ENCODE peak calls at places on chromosomes 4 and X, in four cellular contexts. S is K562, K is HL-60, V is GM12878. F is an unnamed sample.

GRCh38 chrX:11257711-11258110 is 35.5 kb upstream of the AMELX start:
- DNase-seq in V (no peak), S (no peak), K (no peak), F (no peak)

GRCh38 chr4:4696521-4696920 is 154.7 kb upstream of the STX18 start:
- DNase-seq in V (no peak), S (no peak), K (no peak), F (no peak)

GRCh38 chr4:126678608-126679007 is 954.1 kb upstream of the INTU start:
- DNase-seq in V (no peak), K (no peak), S (no peak), F (no peak)

GRCh38 chr4:69833251-69833650 is 26.7 kb downstream of the SULT1E1 start:
- DNase-seq in S (no peak), V (no peak), K (no peak), F (no peak)

GRCh38 chr4:176150704-176151103 is 44.7 kb downstream of the SPATA4 start:
- DNase-seq in K (no peak), V (no peak), S (no peak), F (no peak)

GRCh38 chrX:31329298-31329697 is 257.5 kb upstream of the FTHL17 start:
- DNase-seq in K (no peak), S (no peak), V (no peak), F (no peak)

GRCh38 chr4:14564281-14564680 is 438.0 kb upstream of the CPEB2 start:
- DNase-seq in V (no peak), K (no peak), S (no peak), F (no peak)

GRCh38 chr4:55038176-55038890 is 87.1 kb downstream of the KDR start:
- DNase-seq in V (no peak), S (no peak), K (no peak), F (no peak)

GRCh38 chrX:51461053-51462050 is 35.0 kb downstream of the NUDT11 start:
- DNase-seq in K (no peak), S (peak), V (no peak), F (no peak)

GRCh38 chr4:185730849-185731608 is 81.0 kb downstream of the SORBS2 start:
- DNase-seq in V (no peak), K (no peak), S (no peak), F (no peak)

GRCh38 chr4:102684605-102685052 is 76.1 kb downstream of the MANBA start:
- DNase-seq in S (no peak), K (no peak), V (peak), F (no peak)

GRCh38 chrX:53445977-53446376 is 11.8 kb upstream of the HSD17B10 start:
- DNase-seq in V (no peak), K (no peak), S (peak), F (no peak)

GRCh38 chrX:119094819-119095218 is 22.0 kb downstream of the CT47C1 start:
- DNase-seq in V (no peak), K (no peak), S (no peak), F (no peak)

GRCh38 chr4:155207534-155208257 is 740 bp upstream of the NPY2R start:
- DNase-seq in K (no peak), V (no peak), S (no peak), F (no peak)

GRCh38 chrX:1239681-1240142 is 27.3 kb upstream of the CRLF2 start:
- DNase-seq in S (no peak), V (peak), K (peak), F (peak)

GRCh38 chr4:155777971-155778710 is 19.3 kb downstream of the GUCY1B1 start:
- DNase-seq in V (no peak), S (no peak), K (no peak), F (no peak)

GRCh38 chr4:56505269-56506109 is at the start of gene ARL9:
- DNase-seq in K (no peak), V (no peak), S (no peak), F (peak)

GRCh38 chrX:67543818-67544217 is at the start of gene AR:
- DNase-seq in V (no peak), K (no peak), S (no peak), F (no peak)

GRCh38 chr4:63169836-63170235 is 1239.4 kb downstream of the TECRL start:
- DNase-seq in V (no peak), S (no peak), K (no peak), F (no peak)

GRCh38 chr4:145011636-145012035 is 86.4 kb downstream of the ANAPC10 start:
- DNase-seq in S (no peak), V (no peak), K (no peak), F (no peak)

GRCh38 chr4:73259552-73260140 is 1.0 kb upstream of the ANKRD17 start:
- DNase-seq in K (no peak), S (no peak), V (no peak), F (no peak)
- TF ChIP-seq POLR2AphosphoS5 in K (no peak), S (no peak), V (no peak), F (no peak)

DNA sequence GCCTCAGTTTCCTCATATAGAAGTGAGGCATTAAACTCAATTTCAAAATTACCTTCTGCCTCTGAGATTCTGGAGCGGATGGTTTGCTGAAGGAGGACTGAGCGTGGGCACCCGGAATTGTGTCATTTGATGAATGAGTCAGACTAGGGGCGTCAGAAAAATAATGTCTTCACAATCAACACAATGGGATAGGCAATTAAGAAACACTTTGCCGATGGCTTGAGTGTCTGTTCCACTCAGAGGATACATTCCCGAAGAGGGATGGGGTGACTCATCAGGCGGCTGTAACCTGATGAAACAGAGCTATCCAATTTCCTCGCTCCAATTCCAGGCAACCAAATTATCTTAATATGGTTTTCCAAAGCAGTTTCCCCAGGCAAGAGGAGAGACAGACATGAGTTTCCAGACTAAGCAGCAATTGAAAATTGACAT is 1.2 kb upstream of the CHRNA9 start:
- DNase-seq in K (no peak), S (no peak), V (no peak), F (no peak)
- TF ChIP-seq SPI1 in K (no peak), S (no peak), V (no peak), F (no peak)

GRCh38 chrX:33194876-33195433 is 16.4 kb downstream of the DMD start:
- DNase-seq in S (no peak), K (no peak), V (no peak), F (no peak)
- TF ChIP-seq POLR2AphosphoS5 in S (no peak), K (no peak), V (no peak), F (no peak)

GRCh38 chrX:106905064-106905708 is 2.0 kb upstream of the RIPPLY1 start:
- DNase-seq in S (no peak), K (no peak), V (no peak), F (no peak)

GRCh38 chrX:106901781-106902219 is 1.3 kb downstream of the RIPPLY1 start:
- DNase-seq in V (no peak), S (no peak), K (no peak), F (no peak)

GRCh38 chrX:106903856-106904528 is 851 bp upstream of the RIPPLY1 start:
- DNase-seq in S (no peak), K (no peak), V (no peak), F (no peak)

GRCh38 chrX:106902684-106903083 is 457 bp downstream of the RIPPLY1 start:
- DNase-seq in V (no peak), S (no peak), K (no peak), F (no peak)

DNA sequence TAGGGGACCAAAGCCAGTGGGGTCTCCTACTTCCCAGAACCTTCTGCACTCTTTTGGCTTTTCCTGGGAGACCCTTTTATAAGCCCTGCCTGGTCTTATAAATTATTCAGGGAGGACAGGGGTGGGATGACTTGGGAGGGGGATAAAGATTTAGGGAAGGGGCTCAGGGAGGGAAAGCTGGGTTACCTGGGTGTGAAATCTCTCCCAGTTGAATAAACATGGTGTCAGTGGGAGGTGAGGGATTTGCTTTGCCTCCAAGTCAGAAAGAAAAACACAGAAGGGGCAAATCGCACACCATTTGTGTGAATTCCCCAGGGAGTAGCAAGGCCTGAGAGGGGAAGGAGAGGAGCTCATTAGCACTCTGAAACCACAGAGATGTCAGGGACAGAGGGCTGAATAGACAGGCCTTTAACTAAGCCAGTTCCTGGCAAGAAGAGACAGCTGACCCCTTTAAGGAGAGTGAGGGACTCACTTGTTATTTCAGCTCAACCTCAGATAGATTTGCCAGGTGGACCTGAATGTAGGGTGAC is at the start of gene RIPPLY1:
- DNase-seq in V (peak), K (no peak), S (no peak), F (no peak)
- TF ChIP-seq SPI1 in V (no peak), K (no peak), S (no peak), F (no peak)

GRCh38 chr4:189792819-189793618 is 147.7 kb upstream of the FRG1 start:
- DNase-seq in S (peak), K (peak), V (no peak), F (peak)
- TF ChIP-seq POLR2AphosphoS5 in S (no peak), K (no peak), V (no peak), F (no peak)

DNA sequence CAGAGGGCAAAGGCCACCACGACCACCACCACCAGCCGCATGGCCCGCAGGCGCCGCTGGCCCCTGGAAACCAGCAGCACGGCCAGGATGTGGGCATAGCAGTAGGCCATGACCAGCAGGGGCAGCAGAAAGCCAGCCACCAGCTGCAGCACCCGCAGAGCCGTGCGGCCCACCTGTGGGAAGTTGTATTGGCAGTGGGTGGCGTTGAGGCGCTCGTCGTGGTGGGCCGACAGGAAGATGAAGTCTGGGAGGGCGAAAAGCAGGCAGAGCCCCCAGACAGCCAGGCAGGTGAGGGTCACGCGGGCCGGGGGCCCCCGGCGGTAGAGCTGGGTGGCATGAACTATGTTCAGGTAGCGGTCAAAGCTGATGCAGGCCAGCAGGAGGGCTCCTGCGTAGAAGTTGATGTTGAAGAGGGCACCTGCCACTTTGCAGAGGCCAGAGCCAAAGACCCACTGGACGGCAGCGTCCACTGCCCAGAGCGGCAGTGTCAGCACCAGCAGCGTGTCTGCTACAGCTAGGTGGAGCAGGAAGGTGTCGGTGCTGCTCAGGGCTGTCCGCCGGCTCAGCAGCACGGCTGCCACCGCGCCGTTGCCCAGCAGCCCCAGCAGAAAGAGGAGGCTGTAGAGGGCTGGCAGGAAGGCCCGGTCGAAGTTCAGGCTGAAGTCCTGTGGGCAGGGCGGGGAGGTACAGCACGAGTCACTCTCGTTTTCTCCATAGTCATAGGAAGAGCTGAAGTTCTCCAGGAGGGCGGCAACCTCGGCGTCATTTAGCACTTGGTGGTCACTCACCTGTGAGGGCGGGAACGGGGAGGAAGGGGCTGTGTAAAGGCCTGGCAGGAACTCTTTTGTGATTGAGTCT is 1.4 kb downstream of the CXCR3 start:
- DNase-seq in V (no peak), S (no peak), K (no peak), F (no peak)
- TF ChIP-seq SPI1 in V (no peak), S (no peak), K (no peak), F (no peak)

DNA sequence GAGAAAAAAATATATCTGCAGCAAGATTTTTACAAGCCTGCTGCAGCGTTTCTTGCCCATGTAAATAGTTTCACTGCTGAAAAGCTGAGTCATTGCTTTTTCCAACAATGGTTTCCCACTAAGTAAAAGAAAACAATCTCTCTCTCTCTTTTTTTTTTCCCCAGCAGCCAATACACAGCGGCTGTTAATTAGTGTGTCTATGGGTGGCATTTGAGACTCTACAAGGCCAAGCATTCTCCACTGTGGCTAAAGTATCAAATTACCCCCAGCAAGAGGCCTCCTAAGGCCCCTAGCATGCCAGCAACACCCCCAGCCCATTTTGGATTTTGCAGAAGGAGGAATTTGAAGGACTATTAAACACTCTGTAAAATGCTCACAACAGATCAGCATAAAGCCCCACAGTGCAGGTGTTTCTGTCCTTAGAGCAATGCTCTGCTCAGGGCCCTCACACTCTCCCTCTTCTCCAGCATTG is 837.4 kb downstream of the TRIML1 start:
- DNase-seq in K (no peak), S (no peak), V (no peak), F (no peak)
- TF ChIP-seq POLR2AphosphoS5 in K (no peak), S (no peak), V (no peak), F (no peak)

GRCh38 chr4:48255130-48255958 is 14.3 kb downstream of the TEC start:
- DNase-seq in S (peak), K (no peak), V (no peak), F (no peak)

GRCh38 chr4:48252313-48252712 is 17.3 kb downstream of the TEC start:
- DNase-seq in V (no peak), K (no peak), S (no peak), F (no peak)

GRCh38 chr4:48255959-48256342 is 13.7 kb downstream of the TEC start:
- DNase-seq in K (no peak), S (no peak), V (no peak), F (no peak)

GRCh38 chr4:48250980-48251379 is 18.7 kb downstream of the TEC start:
- DNase-seq in V (no peak), S (no peak), K (no peak), F (no peak)

DNA sequence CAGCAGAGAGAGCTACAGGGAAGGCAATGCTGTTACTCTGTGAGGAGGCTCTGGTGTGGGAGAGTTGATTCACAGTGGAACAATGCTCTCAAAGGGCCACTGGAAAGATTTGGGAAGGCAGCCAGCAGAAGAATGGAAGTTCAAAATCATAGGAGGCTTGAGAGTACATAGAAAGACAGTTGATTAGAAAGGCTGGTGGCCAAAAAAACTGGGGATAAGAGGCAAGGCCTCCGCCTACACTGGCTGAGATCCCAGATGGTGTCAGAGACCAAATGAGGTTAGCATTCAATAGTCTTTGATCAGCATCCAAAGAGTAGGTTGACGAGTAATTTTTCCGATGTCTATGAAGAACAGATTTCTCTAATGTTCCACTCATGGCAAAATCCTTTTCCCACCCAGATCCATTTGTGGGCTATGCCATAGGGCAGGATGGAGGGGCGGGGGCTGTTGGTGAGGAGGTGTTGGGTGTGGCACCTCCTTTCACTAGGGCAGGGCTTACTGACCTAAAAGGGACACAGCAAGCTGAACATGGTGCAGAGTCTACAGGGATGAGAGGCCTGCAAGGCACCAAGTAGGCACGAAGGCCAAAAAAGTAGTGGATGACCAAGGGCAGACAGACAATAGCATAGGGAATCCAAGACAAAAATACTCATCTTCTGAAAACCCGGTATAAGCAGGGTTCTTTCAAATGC is 15.1 kb downstream of the TEC start:
- DNase-seq in S (no peak), V (no peak), K (no peak), F (no peak)
- TF ChIP-seq SPI1 in S (no peak), V (no peak), K (no peak), F (no peak)

DNA sequence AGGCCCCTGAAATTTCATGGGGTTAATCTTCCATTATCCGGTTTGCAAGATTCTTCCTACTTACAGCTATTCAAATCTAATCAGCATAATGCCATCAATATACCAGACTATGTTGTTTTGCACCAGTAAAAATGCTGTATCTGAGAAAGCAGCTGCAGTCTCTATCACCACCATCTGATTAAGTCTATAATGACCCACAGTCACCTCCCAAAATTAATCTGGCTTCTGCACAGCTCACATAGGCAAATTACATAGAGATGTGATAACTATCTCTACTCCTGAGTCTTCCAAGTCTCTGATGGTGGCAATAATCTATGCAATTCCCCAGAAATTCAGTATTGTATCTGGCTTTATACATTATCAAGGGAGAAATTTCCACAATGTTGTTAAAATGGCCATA is 113.2 kb downstream of the STPG2 start:
- DNase-seq in K (no peak), S (no peak), V (no peak), F (no peak)
- TF ChIP-seq POLR2AphosphoS5 in K (no peak), S (no peak), V (no peak), F (no peak)

GRCh38 chrX:153474718-153475117 is 4.3 kb upstream of the HAUS7 start:
- DNase-seq in K (peak), V (no peak), S (peak), F (no peak)
- TF ChIP-seq SPI1 in K (no peak), V (no peak), S (no peak), F (no peak)

F was measured in GM12891.